ENCODE peak calls at places on chromosomes 7 and 10, in ten cellular contexts. Y, M, F, K, B, R, L, J, U and C are unnamed samples.

GRCh38 chr7:115145512-115145911 is 223.6 kb downstream of the MDFIC start:
- DNase-seq in Y (no peak), J (peak), M (no peak), B (peak), F (no peak), L (no peak), K (no peak), U (no peak), R (peak), C (no peak)

GRCh38 chr10:11424456-11425287 is 186.8 kb downstream of the USP6NL start:
- DNase-seq in L (no peak), R (peak), M (peak), F (no peak), J (peak), U (no peak), K (peak), B (peak), Y (no peak), C (no peak)

GRCh38 chr10:72009430-72010081 is 45.4 kb downstream of the CHST3 start:
- DNase-seq in L (peak), J (peak), K (no peak), R (peak), M (peak), F (no peak), B (peak), U (peak), Y (no peak), C (no peak)

GRCh38 chr10:122033224-122033926 is 44.4 kb downstream of the TACC2 start:
- DNase-seq in M (peak), K (no peak), Y (no peak), J (no peak), F (no peak), B (no peak), U (no peak), R (peak), L (no peak), C (no peak)

GRCh38 chr10:83612050-83612449 is 527.3 kb upstream of the GHITM start:
- DNase-seq in F (no peak), K (no peak), J (peak), U (no peak), B (peak), R (peak), Y (no peak), M (no peak), L (no peak), C (no peak)

GRCh38 chr10:98246911-98247820 is 20.8 kb downstream of the LOXL4 start:
- DNase-seq in Y (no peak), K (no peak), U (no peak), R (no peak), F (no peak), J (peak), L (peak), M (no peak), B (peak), C (no peak)

GRCh38 chr7:28231181-28231580 is 50.6 kb upstream of the JAZF1 start:
- DNase-seq in K (no peak), J (no peak), M (no peak), L (no peak), B (no peak), U (no peak), R (no peak), F (no peak), Y (no peak), C (no peak)

GRCh38 chr10:117677239-117677638 is 134.7 kb downstream of the EMX2 start:
- DNase-seq in L (no peak), J (no peak), U (no peak), M (no peak), F (no peak), B (no peak), Y (no peak), R (peak), K (no peak), C (no peak)

GRCh38 chr10:46040004-46040403 is 6.1 kb downstream of the MSMB start:
- DNase-seq in R (peak), J (no peak), B (no peak), K (no peak), U (no peak), L (no peak), M (no peak), Y (no peak), F (no peak), C (no peak)

GRCh38 chr7:130303127-130303526 is 10.2 kb downstream of the CPA4 start:
- DNase-seq in F (no peak), U (no peak), B (no peak), K (no peak), Y (no peak), L (no peak), R (no peak), M (no peak), J (no peak), C (no peak)

DNA sequence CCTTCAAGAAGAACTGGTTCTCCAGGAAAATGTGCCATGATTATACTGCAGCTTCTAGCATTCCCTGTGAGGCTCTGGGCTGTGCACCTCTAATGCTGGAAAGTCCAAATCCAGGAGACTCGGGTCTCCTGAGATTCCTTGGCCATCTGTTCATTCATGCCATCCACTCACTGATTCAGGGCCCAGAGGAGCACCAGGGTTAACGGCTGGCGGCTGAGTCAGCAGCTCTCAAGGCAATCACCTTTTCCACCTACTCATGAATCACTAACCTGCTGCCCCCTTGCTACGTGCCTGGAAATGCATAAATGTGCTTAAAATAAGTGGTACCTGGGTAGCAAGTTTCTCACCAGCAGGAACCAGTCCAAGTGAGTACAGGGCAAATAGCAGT is 132.7 kb downstream of the KCNMA1 start:
- DNase-seq in Y (no peak), F (no peak), M (no peak), K (no peak), R (peak), U (no peak), J (peak), L (no peak), B (peak), C (no peak)
- TF ChIP-seq CTCF in Y (no peak), F (no peak), M (no peak), K (no peak), R (peak), U (no peak), J (no peak), L (no peak), B (no peak), C (no peak)

GRCh38 chr10:120507651-120508050 is 50.6 kb downstream of the PLPP4 start:
- DNase-seq in Y (no peak), R (peak), F (no peak), M (no peak), U (no peak), K (no peak), B (no peak), J (no peak), L (no peak), C (no peak)
- TF ChIP-seq CTCF in Y (no peak), R (no peak), F (no peak), M (no peak), U (no peak), K (no peak), B (no peak), J (no peak), L (no peak), C (no peak)

DNA sequence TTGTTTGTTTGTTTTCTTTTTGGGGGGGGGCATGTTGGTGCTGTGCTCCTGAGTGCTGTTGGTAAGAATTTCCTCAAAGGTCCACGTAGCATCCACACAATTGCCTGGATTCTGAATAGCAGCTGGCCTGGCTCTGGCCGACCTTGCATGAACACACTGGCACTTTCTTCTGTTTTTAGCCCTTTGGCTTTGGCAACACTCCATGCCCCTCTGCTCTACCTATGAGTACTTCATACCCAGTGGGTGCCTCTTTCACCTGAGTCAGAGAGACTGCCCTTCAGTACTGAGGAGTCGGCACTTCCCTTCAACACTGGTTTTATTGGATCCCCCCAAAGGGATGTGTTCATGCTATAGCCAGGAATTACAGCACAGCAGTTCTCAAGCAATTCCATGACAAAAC is 7.2 kb upstream of the NPVF start:
- DNase-seq in M (no peak), F (no peak), L (no peak), Y (no peak), U (no peak), B (no peak), R (no peak), J (no peak), K (no peak), C (no peak)
- TF ChIP-seq CTCF in M (no peak), F (no peak), L (no peak), Y (no peak), U (no peak), B (no peak), R (no peak), J (no peak), K (no peak), C (no peak)

GRCh38 chr10:33114451-33114944 is 156.5 kb upstream of the ITGB1 start:
- DNase-seq in F (no peak), M (no peak), Y (no peak), L (no peak), U (no peak), J (no peak), B (peak), R (peak), K (no peak), C (no peak)

GRCh38 chr10:33113111-33113856 is 155.3 kb upstream of the ITGB1 start:
- DNase-seq in K (no peak), R (peak), Y (no peak), J (peak), M (no peak), L (no peak), F (no peak), B (peak), U (no peak), C (no peak)

GRCh38 chr10:33115720-33116119 is 157.7 kb upstream of the ITGB1 start:
- DNase-seq in Y (no peak), J (no peak), U (no peak), L (no peak), F (no peak), R (peak), K (no peak), B (peak), M (no peak), C (no peak)

GRCh38 chr10:33117816-33118215 is 159.8 kb upstream of the ITGB1 start:
- DNase-seq in B (no peak), J (no peak), Y (no peak), M (no peak), R (no peak), L (no peak), U (no peak), K (no peak), F (peak), C (no peak)

GRCh38 chr10:33116293-33116697 is 158.3 kb upstream of the ITGB1 start:
- DNase-seq in U (no peak), Y (no peak), R (no peak), L (no peak), F (no peak), J (no peak), B (peak), K (no peak), M (no peak), C (no peak)
- TF ChIP-seq CTCF in U (peak), Y (peak), R (peak), L (peak), F (peak), J (peak), B (peak), K (peak), M (no peak), C (peak)

DNA sequence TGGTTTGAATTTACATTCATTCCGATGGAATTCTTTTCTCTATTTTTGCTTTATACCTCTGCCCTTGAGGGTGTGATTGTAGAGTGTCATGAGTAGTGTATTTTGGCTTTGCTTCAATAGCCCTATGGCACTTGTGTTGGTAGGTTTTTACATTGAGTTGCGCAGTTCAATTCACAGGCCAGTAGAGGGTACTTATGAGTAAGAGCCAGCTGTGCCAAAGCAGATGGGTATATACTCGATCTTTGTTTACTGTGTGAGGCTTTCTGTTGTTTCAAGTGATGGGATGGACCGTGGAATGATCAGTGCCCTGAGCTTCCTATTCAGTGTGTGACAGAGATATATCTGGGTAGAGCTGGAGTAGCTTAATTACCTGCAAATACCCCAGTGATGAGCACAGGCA is 4.3 kb upstream of the AKR1C3 start:
- DNase-seq in B (peak), K (no peak), Y (no peak), R (peak), F (no peak), L (no peak), U (no peak), J (no peak), M (no peak), C (no peak)
- TF ChIP-seq CTCF in B (peak), K (peak), Y (no peak), R (peak), F (peak), L (no peak), U (no peak), J (peak), M (peak), C (peak)

GRCh38 chr10:1074748-1075358 is 18.7 kb downstream of the WDR37 start:
- DNase-seq in F (no peak), M (no peak), B (no peak), Y (no peak), U (peak), J (no peak), L (no peak), R (peak), K (no peak), C (no peak)
- TF ChIP-seq CTCF in F (peak), M (peak), B (peak), Y (no peak), U (no peak), J (peak), L (peak), R (peak), K (peak), C (peak)

DNA sequence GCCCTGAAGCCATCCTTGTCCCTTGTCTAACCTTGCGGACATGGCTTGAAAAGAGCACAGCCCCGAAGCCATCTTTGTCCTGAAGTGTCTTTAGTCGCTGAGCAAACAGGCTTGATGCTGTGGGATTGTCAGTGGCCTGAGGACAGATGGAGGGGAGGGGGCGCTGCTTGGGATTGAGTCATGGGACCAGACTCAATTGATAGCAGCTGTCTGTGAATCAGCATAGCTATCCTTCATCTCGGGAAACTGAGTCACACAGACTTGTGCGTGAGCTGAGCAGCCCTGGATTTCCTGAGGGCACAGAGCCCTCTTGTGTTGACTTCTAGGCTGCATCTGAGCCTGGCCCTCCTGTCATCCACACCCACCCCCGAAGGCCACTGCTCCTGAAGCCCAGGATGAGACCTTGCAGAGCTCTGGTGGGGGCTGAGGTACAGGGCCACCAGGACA is 14.4 kb downstream of the MYO1G start:
- DNase-seq in U (no peak), F (no peak), B (peak), K (no peak), M (no peak), R (peak), J (no peak), L (no peak), Y (no peak), C (no peak)
- TF ChIP-seq CTCF in U (no peak), F (no peak), B (peak), K (peak), M (no peak), R (peak), J (peak), L (no peak), Y (no peak), C (peak)

DNA sequence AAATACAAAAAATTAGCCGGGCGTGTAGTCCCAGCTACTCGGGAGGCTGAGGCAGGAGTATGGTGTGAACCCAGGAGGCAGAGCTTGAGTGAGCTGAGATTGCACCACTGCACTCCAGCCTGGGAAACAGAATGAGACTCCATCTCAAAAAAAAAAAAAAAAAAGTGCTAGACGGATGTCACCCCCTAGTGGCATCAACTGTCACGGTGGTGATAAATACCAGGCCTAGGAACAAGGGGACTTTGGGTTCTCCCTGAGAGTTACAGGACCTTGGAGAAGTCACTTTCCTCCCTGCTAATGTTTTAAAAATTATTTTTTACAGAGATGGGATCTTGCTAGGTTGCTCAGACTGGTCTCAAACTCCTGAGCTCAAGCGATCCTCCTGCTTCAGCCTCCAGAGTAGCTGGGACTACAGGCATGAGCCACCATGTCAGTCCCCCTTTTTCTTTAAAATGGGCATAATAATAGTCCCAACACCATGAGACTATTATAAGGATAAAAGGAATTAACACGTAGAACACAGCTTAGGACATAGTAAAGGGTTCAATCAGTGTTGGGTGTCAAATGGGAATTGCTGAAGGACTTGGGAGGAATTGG is 2.6 kb upstream of the TMEM130 start:
- DNase-seq in F (no peak), Y (no peak), L (no peak), R (peak), J (no peak), K (no peak), U (no peak), B (no peak), M (no peak), C (peak)
- TF ChIP-seq CTCF in F (no peak), Y (no peak), L (peak), R (peak), J (no peak), K (peak), U (no peak), B (peak), M (peak), C (peak)